ENCODE peak calls at places on chromosomes 16 and 17, in five cellular contexts. B, R, K, L and N are unnamed samples.

GRCh38 chr17:80969030-80969673 is 22.5 kb upstream of the CHMP6 start:
- DNase-seq in K (no peak), B (no peak), R (no peak), L (no peak), N (no peak)

GRCh38 chr16:70635356-70636016 is 10.9 kb upstream of the IL34 start:
- DNase-seq in R (no peak), B (no peak), K (no peak), L (peak; percentile 33), N (peak; percentile 93)

GRCh38 chr16:89923640-89924297 is 627 bp downstream of the TUBB3 start:
- DNase-seq in R (no peak), L (no peak), K (no peak), B (no peak), N (no peak)

GRCh38 chr17:35701491-35701890 is 29.9 kb upstream of the RASL10B start:
- DNase-seq in L (no peak), B (no peak), K (no peak), R (no peak), N (no peak)

GRCh38 chr17:60163108-60163784 is 13.5 kb downstream of the CA4 start:
- DNase-seq in B (no peak), L (peak; percentile 40), R (no peak), K (peak; percentile 61), N (no peak)

GRCh38 chr17:57923182-57923872 is 31.9 kb downstream of the CUEDC1 start:
- DNase-seq in K (no peak), L (no peak), R (no peak), B (no peak), N (no peak)

GRCh38 chr17:60390881-60391418 is 983 bp downstream of the USP32 start:
- DNase-seq in L (no peak), B (peak; percentile 33), K (no peak), R (no peak), N (peak; percentile 53)

GRCh38 chr16:67226804-67227566 is at the start of gene TMEM208:
- DNase-seq in B (peak; percentile 98), R (peak; percentile 98), L (peak; percentile 99), K (peak; percentile 100), N (peak; percentile 99)

GRCh38 chr17:72121164-72122001 is 563 bp downstream of the SOX9 start:
- DNase-seq in K (peak; percentile 45), R (peak; percentile 38), L (peak; percentile 36), B (peak; percentile 48), N (peak; percentile 70)
- TF ChIP-seq CTCF in K (no peak), R (peak; percentile 16), L (no peak), B (no peak), N (no peak)

GRCh38 chr16:85607796-85608514 is 5.2 kb upstream of the GSE1 start:
- DNase-seq in K (no peak), R (no peak), B (no peak), L (no peak), N (no peak)
- TF ChIP-seq CTCF in K (no peak), R (no peak), B (no peak), L (no peak), N (no peak)

GRCh38 chr16:13205352-13205751 is 304.0 kb downstream of the SHISA9 start:
- DNase-seq in R (no peak), L (no peak), K (no peak), B (no peak), N (no peak)

DNA sequence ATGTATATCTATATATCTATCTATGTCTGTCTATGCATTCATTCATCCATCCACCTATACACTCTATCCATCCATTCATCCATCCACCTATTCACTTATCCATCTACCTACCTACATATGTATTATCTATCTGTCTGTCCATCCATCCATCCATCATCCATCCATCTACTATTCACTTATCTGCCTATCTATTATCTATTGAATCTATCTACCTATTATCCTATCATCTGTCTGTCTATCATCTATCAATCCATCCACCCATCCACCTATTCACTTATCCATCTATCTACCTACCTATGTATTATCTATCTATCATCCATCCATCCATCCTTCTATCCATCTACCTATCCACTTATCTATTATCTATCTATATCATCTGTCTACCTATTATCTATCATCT is 302.3 kb downstream of the SHISA9 start:
- DNase-seq in R (no peak), L (no peak), K (no peak), B (no peak), N (no peak)
- TF ChIP-seq CTCF in R (no peak), L (no peak), K (no peak), B (no peak), N (no peak)

GRCh38 chr17:30720013-30720471 is 104.5 kb downstream of the CRLF3 start:
- DNase-seq in R (peak; percentile 6), K (peak; percentile 30), L (peak; percentile 10), B (peak; percentile 6), N (no peak)

GRCh38 chr17:30716461-30717289 is 107.8 kb downstream of the CRLF3 start:
- DNase-seq in B (peak; percentile 7), R (no peak), L (peak; percentile 11), K (peak; percentile 43), N (peak; percentile 31)

DNA sequence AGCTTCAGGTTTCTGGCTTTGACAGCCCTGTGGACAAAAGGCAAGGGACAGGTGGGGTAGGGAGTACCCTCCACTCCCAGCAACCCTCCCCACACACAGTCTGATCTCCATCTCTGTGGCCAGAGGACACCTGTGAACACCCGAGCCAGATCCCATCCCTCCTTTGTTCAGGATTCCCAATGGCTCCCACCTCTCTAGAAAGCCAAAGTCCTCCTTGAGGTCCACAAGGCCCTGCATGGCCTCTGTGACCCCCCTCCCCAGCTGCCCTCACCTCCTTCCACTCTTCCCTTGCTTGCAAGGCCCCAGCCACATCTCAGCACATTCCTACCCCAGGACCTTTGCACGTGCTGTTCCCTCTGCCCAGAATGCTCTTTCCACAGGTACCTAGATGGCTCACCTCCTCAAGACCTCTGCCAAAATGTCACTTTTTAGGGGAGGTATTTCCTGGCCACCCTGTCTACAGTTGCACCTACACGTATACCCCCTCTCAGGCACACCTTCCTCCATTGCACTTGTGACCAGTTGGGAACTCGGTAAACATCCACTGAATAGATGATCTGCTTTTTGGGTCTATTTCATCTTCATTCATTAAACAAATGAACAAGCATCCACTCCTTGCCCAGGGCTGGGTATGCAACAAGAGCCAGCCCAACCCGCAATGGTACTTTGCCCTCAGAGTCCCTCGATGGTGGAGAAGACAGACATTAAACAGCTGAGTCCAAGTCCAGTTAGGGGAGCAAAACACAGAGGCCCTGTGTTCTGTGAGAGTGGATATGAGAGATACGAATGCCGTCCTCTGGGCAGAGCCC is 107.0 kb downstream of the CRLF3 start:
- DNase-seq in K (peak; percentile 22), R (no peak), L (peak; percentile 6), B (no peak), N (no peak)
- TF ChIP-seq CTCF in K (no peak), R (no peak), L (no peak), B (no peak), N (no peak)